ENCODE peak calls at places on chromosomes 11 and 22, in four cellular contexts. L is K562, J is HepG2, S is GM12878. K is an unnamed sample.
A peak's percentile ranks its signal among the peaks of the same experiment; 100 is the strongest.

GRCh38 chr11:109605006-109605405 is 183.0 kb downstream of the C11orf87 start:
- DNase-seq in J (no peak), L (no peak), S (no peak), K (no peak)

GRCh38 chr22:30872282-30873041 is 96.1 kb downstream of the MORC2 start:
- DNase-seq in L (no peak), S (no peak), J (no peak), K (peak; percentile 13)

GRCh38 chr11:11089805-11090204 is 232.0 kb upstream of the ZBED5 start:
- DNase-seq in J (no peak), L (no peak), S (no peak), K (no peak)

GRCh38 chr11:69297225-69297925 is 3.4 kb downstream of the MYEOV start:
- DNase-seq in L (peak; percentile 87), S (peak; percentile 91), J (peak; percentile 89), K (peak; percentile 78)

GRCh38 chr11:78138694-78139421 is 568 bp downstream of the ALG8 start:
- DNase-seq in L (peak; percentile 58), J (no peak), S (peak; percentile 21), K (no peak)

GRCh38 chr11:63015521-63016215 is at the start of gene SLC22A8:
- DNase-seq in J (peak; percentile 50), L (no peak), S (no peak), K (no peak)

GRCh38 chr11:33325456-33325855 is 68.3 kb downstream of the HIPK3 start:
- DNase-seq in L (no peak), S (no peak), J (no peak), K (no peak)

GRCh38 chr11:32527191-32527590 is 56.4 kb upstream of the EIF3M start:
- DNase-seq in S (no peak), L (no peak), J (no peak), K (no peak)

GRCh38 chr11:121416909-121417567 is 35.1 kb upstream of the SORL1 start:
- DNase-seq in L (no peak), J (no peak), S (peak; percentile 92), K (no peak)

GRCh38 chr22:37862570-37863325 is 13.5 kb downstream of the EIF3L start:
- DNase-seq in S (no peak), L (no peak), J (peak; percentile 20), K (no peak)

GRCh38 chr11:13294771-13295579 is 17.4 kb downstream of the BMAL1 start:
- DNase-seq in S (no peak), L (no peak), J (no peak), K (no peak)

GRCh38 chr11:36162909-36163434 is 126.3 kb downstream of the COMMD9 start:
- DNase-seq in S (no peak), L (no peak), J (no peak), K (no peak)

GRCh38 chr22:29715240-29715639 is 4.6 kb upstream of the CABP7 start:
- DNase-seq in J (no peak), S (no peak), L (no peak), K (no peak)

GRCh38 chr11:78265326-78265725 is 76.6 kb downstream of the USP35 start:
- DNase-seq in S (no peak), J (no peak), L (no peak), K (no peak)

GRCh38 chr11:17686185-17686980 is 33.0 kb upstream of the MYOD1 start:
- DNase-seq in J (no peak), S (no peak), L (no peak), K (no peak)

GRCh38 chr11:12163181-12163841 is 52.9 kb downstream of the MICAL2 start:
- DNase-seq in L (no peak), S (no peak), J (peak; percentile 40), K (no peak)

GRCh38 chr11:34784318-34784841 is 131.8 kb downstream of the APIP start:
- DNase-seq in S (no peak), L (no peak), J (peak; percentile 92), K (no peak)

GRCh38 chr11:68361702-68362101 is 49.3 kb downstream of the LRP5 start:
- DNase-seq in J (no peak), L (no peak), S (no peak), K (no peak)

GRCh38 chr22:20642668-20643179 is 131.2 kb upstream of the SERPIND1 start:
- DNase-seq in L (no peak), J (no peak), S (no peak), K (no peak)

GRCh38 chr11:96037267-96037990 is 113.5 kb upstream of the MTMR2 start:
- DNase-seq in S (no peak), L (no peak), J (no peak), K (no peak)

GRCh38 chr11:63762662-63763505 is 5.7 kb downstream of the ZFTA start:
- DNase-seq in S (no peak), L (no peak), J (no peak), K (peak; percentile 16)

DNA sequence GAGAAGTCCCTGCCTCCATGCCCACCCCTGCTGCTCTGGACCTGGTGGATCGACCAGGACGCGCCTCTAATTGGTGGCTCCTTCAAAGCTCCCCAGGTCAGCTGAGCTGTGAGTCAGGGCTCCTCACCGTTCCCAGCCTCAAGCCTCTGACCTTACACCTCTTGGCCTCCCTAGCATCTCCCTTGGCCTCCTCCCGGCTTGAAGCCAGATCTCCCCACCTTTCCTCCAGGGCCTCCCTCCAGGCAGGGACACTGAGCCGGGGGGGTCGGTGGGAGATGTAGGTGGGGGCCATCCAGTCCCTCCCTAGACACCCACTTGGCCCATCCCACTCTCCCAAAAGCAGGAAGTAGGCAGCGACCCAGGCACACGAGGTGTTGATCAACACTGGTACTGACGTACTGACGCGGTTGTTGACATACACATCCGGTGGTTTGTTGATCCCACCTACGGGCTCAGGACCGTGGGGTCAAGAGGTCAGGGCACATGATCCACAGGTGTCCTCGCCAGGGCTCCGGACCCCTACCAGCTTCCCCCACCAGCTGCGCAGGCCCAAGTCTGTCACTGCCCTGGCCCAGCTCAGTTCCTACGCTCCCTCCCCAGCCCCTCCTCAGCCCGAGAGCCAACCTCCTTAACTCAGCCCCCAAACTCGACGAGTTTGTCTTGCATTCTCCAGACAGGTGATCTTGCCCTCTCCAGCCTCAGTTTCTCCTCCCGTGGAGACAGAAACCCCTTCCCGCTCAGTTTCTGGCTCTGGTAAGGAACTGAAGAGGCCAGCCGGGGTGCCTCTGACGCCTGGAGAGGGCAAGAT is 765 bp downstream of the ATG2A start:
- DNase-seq in L (peak; percentile 70), S (no peak), J (peak; percentile 55), K (peak; percentile 53)
- TF ChIP-seq POLR2AphosphoS5 in L (peak; percentile 18), S (peak; percentile 50), J (no peak), K (no peak)

DNA sequence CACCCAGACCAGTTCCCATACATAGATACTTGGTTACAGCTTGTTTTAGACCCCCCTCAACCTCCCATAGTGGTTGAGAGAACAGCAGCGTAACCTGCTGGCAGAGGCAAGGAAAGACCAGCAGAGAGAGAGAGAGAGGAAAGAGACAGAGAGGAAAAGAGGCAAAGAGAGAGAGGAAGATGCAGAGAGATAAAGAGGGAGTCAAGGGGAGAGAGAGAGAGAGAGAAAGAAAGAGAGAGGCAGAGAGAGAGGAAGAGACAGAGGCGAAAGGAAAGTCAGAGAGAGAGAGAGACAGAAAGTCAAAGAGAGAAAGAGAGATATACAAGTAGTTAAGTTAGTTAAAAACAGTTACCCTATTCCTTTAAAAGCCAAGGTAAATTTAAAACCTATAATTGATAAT is 52.5 kb downstream of the NEU3 start:
- DNase-seq in S (no peak), L (no peak), J (no peak), K (no peak)
- TF ChIP-seq POLR2A in S (no peak), L (no peak), J (no peak), K (no peak)

GRCh38 chr22:23622634-23623033 is 9.5 kb downstream of the DRICH1 start:
- DNase-seq in J (no peak), S (no peak), L (no peak), K (no peak)
- TF ChIP-seq TAF1 in J (no peak), S (no peak), L (no peak), K (no peak)

DNA sequence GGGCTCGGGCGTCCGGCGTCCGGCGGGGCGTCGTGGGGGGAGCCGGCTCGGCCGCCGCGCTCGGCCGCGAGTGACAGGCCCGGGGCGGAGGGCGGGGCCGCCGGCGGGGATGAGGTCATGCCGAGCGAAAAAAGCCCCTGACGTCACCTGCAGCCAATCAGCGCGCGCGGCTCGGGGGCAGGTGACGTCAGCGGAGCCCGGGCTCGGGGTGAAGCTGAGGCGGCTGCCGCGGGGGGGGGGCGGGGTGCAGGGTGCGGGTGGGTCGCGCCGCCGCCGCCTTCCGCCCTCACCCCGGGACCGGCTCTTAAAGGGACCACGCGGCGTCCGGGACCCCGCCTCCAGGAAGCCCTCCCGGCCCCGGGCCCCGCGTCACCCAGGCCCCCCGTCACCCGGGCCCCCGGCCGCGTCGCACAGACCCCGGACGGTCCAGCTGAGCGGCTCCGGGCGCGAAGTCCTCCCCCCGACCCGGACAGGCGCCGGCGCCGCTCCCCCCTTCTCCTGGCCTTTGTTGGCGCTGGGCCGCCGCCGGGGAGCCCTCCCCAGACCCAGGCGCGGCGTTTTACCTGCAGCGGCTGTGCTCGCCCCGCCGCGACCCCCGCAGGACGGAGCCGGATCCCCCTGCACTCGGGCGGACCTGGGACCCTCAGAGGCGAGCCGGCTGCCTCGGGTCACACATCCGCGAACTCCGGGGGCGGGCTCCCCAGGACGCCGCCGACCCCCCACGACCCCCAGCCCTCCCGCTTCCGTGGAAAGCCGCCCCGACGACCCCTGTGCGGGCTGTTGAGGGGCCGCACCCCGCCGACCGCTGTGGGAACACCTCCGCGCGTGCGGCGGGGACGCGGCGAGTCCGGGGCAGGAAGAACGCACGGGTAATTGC is at the start of gene DUSP8:
- DNase-seq in L (peak; percentile 99), S (no peak), J (peak; percentile 46), K (peak; percentile 90)
- TF ChIP-seq POLR2AphosphoS5 in L (no peak), S (no peak), J (no peak), K (no peak)

GRCh38 chr11:117201906-117202305 is 2.7 kb downstream of the TAGLN start:
- DNase-seq in L (no peak), S (no peak), J (no peak), K (no peak)

GRCh38 chr11:117201516-117201866 is 2.3 kb downstream of the TAGLN start:
- DNase-seq in L (no peak), S (no peak), J (no peak), K (no peak)

GRCh38 chr11:117199916-117200812 is 994 bp downstream of the TAGLN start:
- DNase-seq in L (no peak), S (no peak), J (no peak), K (no peak)

GRCh38 chr11:117202386-117203068 is 3.4 kb downstream of the TAGLN start:
- DNase-seq in J (no peak), S (no peak), L (no peak), K (no peak)

DNA sequence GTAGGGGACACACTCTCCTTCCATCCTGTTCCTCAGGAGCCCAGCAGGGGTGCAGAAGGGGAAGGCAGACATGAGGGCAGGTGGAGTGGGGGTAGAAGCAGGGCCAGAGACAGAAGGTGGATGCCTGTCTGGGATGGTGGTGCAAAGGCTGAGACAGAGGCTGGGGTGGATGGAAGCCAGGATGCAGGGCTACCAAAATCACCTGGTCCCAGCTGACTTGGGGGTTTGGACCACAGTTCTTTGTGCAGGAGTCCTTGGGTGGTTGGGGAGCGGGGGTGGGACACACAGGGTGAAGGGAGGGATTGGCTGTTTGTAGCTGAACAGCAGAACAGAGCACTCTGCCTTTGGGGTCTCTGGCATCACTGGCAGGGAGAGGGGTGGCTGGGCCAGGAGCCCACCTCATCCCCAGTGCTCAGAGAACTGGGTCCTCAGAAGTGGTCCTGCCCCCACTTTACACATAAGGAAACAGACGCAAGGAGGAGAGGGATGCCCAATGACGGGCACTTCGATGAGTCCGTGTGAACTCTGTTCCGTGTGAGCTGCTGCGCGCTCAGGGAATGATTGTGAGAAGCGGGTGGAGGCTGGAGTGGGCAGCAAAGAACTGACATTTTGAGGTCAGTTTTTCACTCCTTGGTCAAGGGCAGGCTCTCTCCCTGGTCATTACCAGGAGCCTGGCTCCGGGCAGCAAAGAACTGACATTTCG is 1.8 kb downstream of the TAGLN start:
- DNase-seq in L (no peak), S (no peak), J (no peak), K (no peak)
- TF ChIP-seq POLR2A in L (no peak), S (no peak), J (no peak), K (no peak)

K was measured in GM12892.